ENCODE peak calls at places on chromosomes 12 and 14, in four cellular contexts. K is MM.1S, W is heart left ventricle, J is left ventricle myocardium inferior. G is an unnamed sample. For H3K4me1, the result is how much of the 10 kb centered on the place peaks cover.

GRCh38 chr14:34931206-34931605 is 51.6 kb upstream of the SRP54 start:
- DNase-seq in K (no peak), J (no peak), W (no peak), G (no peak)

GRCh38 chr12:128420163-128420562 is 153.2 kb downstream of the TMEM132C start:
- DNase-seq in K (no peak), W (no peak), J (no peak), G (no peak)

GRCh38 chr12:55874465-55874864 is 31.7 kb upstream of the MMP19 start:
- DNase-seq in K (no peak), J (no peak), W (no peak), G (no peak)

GRCh38 chr14:72568296-72568992 is 325.5 kb downstream of the DPF3 start:
- DNase-seq in K (no peak), W (no peak), J (no peak), G (no peak)

GRCh38 chr14:104554088-104554607 is 25.4 kb upstream of the C14orf180 start:
- DNase-seq in K (no peak), J (peak), W (peak), G (peak)

GRCh38 chr12:70571029-70571428 is 66.2 kb downstream of the PTPRB start:
- DNase-seq in W (no peak), K (no peak), J (no peak), G (no peak)

GRCh38 chr12:106309671-106310313 is 7.3 kb downstream of the TCP11L2 start:
- DNase-seq in J (no peak), W (no peak), K (peak), G (no peak)

GRCh38 chr12:126667340-126667739 is 1599.6 kb upstream of the TMEM132C start:
- DNase-seq in J (no peak), K (no peak), W (no peak), G (no peak)

GRCh38 chr12:76720068-76720467 is 43.8 kb upstream of the ZDHHC17 start:
- DNase-seq in J (no peak), K (no peak), W (no peak), G (no peak)

GRCh38 chr14:70987042-70987441 is 79.8 kb downstream of the PCNX1 start:
- DNase-seq in K (no peak), J (no peak), W (no peak), G (no peak)

GRCh38 chr14:23433457-23433856 is 2.0 kb downstream of the MYH7 start:
- DNase-seq in K (no peak), W (no peak), J (no peak), G (no peak)

GRCh38 chr14:83006071-83006670 is 1472.5 kb upstream of the SEL1L start:
- DNase-seq in K (no peak), W (no peak), J (no peak), G (no peak)

GRCh38 chr12:72723732-72724131 is 451.6 kb downstream of the TRHDE start:
- DNase-seq in J (no peak), W (no peak), K (no peak), G (no peak)

GRCh38 chr14:23525611-23526010 is 26.0 kb downstream of the ZFHX2 start:
- DNase-seq in J (no peak), W (no peak), K (no peak), G (no peak)

GRCh38 chr12:76864791-76865400 is 13.9 kb downstream of the CSRP2 start:
- DNase-seq in K (peak), W (no peak), J (no peak), G (no peak)

GRCh38 chr12:122870867-122871664 is 24.9 kb downstream of the VPS37B start:
- DNase-seq in W (peak), K (no peak), J (no peak), G (peak)

GRCh38 chr12:91406920-91407341 is 224.3 kb upstream of the DCN start:
- DNase-seq in K (no peak), W (no peak), J (no peak), G (no peak)

GRCh38 chr12:71594214-71594948 is 69.3 kb downstream of the ZFC3H1 start:
- DNase-seq in W (no peak), J (no peak), K (no peak), G (no peak)

GRCh38 chr12:66813137-66813867 is 134.4 kb upstream of the GRIP1 start:
- DNase-seq in W (no peak), K (peak), J (no peak), G (no peak)

GRCh38 chr12:10030446-10030845 is at the start of gene CLEC9A:
- DNase-seq in W (no peak), K (no peak), J (no peak), G (no peak)

GRCh38 chr12:4874671-4875070 is 35.0 kb upstream of the KCNA1 start:
- DNase-seq in W (no peak), J (no peak), K (no peak), G (no peak)

GRCh38 chr12:41963398-41963797 is 181.3 kb downstream of the GXYLT1 start:
- DNase-seq in J (no peak), K (no peak), W (no peak), G (no peak)

DNA sequence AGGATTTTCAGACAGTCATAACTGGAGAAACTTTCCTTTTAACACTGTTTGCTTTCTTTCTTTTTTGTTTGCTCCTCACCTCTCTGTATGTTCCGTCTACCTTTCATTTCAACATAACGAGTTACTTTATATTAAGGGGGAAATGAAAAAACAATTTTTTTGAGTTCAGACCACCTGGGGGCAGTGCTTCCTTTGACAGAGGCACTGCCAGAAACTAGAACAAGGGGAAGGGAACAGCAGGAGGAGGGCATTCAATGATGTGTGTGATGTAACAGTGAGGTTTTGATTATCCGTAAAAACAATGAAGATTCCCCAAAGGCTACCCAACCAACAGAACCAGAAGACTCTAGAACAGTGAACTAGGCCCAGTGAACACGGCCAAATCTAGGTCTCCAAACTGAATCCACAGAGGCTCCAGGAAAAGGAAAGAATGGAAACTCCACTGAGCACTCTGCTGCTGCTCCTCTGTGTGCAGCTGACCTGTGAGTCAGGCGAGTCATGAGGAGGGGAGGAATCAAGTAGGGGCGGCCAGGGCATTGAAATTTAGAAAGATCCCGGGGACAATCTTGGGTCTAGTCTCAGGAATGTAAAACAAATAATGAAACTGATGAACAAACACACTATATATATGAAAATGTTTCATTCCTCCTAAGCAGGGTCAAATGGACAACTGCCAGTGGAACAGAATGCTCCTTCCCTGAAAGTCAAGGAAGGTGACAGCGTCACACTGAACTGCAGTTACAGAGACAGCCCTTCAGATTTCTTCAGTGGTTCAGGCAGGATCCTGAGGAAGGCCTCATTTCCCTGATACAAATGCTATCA is 323.5 kb downstream of the DAD1 start:
- DNase-seq in W (no peak), K (no peak), J (no peak), G (no peak)
- TF ChIP-seq CTCF in W (peak), K (no peak), J (no peak), G (no peak)

GRCh38 chr12:111427417-111428074 is 21.8 kb downstream of the SH2B3 start:
- DNase-seq in K (no peak), W (no peak), J (no peak), G (no peak)

GRCh38 chr12:111424793-111425251 is 19.1 kb downstream of the SH2B3 start:
- DNase-seq in K (no peak), W (no peak), J (no peak), G (no peak)

GRCh38 chr12:111425655-111426054 is 19.9 kb downstream of the SH2B3 start:
- DNase-seq in W (no peak), J (no peak), K (no peak), G (no peak)

GRCh38 chr12:111428081-111428727 is 22.5 kb downstream of the SH2B3 start:
- DNase-seq in W (no peak), J (no peak), K (no peak), G (no peak)

GRCh38 chr12:111426341-111427185 is 20.8 kb downstream of the SH2B3 start:
- DNase-seq in W (no peak), J (no peak), K (no peak), G (no peak)
- H3K4me1 ChIP-seq in W (half or more), J (half or more), K (under half), G (half or more)

DNA sequence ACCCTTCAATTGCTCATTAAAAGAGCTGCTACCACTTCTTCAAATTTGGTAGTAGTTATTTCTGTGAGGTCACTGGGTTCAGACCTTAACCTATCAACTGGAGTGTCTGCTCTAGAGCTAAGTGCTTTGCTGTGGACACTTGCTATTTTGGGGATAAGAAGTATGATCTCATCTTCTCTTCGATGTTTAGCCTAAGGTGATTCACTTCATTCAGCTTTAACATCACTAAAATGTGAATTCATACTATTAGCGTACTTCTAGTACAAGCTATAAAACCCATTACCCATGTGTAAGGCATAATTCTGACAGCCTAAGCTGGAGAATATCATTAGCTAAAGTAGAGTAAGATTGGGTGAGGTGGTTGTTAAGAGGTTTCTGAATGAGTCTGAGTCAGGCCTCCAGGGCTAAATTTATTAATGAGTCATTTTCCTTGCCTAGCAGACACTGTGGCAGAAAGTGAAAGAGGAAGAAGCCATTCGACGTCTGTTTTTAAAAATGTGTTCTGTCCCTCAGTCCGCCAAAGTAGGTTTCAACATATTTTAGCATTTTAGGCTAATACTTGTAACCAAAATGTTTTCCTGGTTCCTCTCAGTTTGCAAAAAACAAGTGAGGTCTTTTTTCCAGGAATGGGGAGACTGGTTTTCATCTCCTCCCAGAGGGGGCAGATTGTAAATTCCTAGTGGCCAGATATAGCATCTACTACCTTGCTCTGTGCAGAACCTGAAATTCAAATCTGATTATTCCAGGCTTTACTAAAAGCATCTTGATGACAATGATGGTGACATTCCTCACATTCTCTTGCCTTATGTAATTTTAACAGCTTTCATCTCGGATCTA is 103.6 kb downstream of the SSPN start:
- DNase-seq in W (no peak), J (no peak), K (peak), G (no peak)
- TF ChIP-seq CTCF in W (peak), J (peak), K (peak), G (peak)

GRCh38 chr12:124451637-124452243 is 115.7 kb downstream of the NCOR2 start:
- DNase-seq in W (peak), J (no peak), K (no peak), G (no peak)

GRCh38 chr12:124454352-124454725 is 113.1 kb downstream of the NCOR2 start:
- DNase-seq in W (no peak), K (no peak), J (no peak), G (no peak)

GRCh38 chr12:124451016-124451415 is 116.4 kb downstream of the NCOR2 start:
- DNase-seq in K (no peak), W (no peak), J (no peak), G (no peak)

GRCh38 chr12:124453419-124454351 is 113.7 kb downstream of the NCOR2 start:
- DNase-seq in J (peak), K (peak), W (peak), G (peak)

GRCh38 chr12:124452576-124453391 is 114.6 kb downstream of the NCOR2 start:
- DNase-seq in K (no peak), J (no peak), W (no peak), G (no peak)
- H3K4me1 ChIP-seq in K (under half), J (half or more), W (under half), G (half or more)

DNA sequence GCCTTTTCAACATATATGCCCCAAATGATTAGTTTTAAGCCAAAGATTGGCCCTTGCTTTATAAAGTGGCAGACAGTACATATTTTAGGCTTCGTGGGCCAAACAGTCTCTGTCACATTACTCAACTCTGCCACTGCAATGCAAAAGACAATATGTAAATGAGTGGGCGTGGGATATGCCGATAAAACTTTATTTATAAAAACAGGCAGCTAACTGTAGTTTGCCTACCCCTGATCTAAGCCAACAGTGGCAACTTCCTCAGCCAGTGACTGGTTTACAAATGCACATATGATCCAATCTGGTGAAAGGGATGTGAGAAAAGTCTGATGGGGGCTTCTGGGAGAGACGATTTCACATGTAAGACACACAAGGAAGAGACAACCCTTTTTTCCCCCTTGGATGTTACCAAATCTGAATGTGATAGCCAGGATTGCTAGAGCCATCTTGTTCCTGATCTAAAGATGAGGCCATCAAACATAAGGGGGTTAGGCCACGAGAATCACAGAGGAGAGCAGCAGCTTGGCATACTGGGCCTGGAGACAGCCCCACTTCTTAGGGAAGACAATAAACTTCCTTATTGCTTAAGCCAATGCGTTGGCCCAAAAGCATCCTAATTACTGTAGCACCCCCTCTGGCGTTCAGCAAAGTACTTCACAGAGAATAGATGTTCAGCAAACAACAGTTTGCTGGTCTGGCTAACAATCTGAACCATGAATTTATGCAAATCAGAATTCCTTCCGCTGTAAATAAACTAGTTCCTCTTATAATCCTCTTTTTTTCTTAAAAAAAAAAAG is 75.2 kb upstream of the TMCC3 start:
- DNase-seq in J (no peak), W (no peak), K (no peak), G (no peak)
- TF ChIP-seq CTCF in J (peak), W (peak), K (peak), G (peak)

GRCh38 chr12:116376354-116377193 is 99.1 kb upstream of the MED13L start:
- DNase-seq in J (no peak), W (no peak), K (no peak), G (no peak)

GRCh38 chr12:116377194-116377735 is 99.8 kb upstream of the MED13L start:
- DNase-seq in J (no peak), W (no peak), K (no peak), G (no peak)

GRCh38 chr12:116373610-116374606 is 96.4 kb upstream of the MED13L start:
- DNase-seq in J (no peak), K (no peak), W (no peak), G (no peak)

GRCh38 chr12:116372815-116373214 is 95.3 kb upstream of the MED13L start:
- DNase-seq in K (no peak), W (no peak), J (no peak), G (no peak)

GRCh38 chr12:116375278-116375842 is 97.9 kb upstream of the MED13L start:
- DNase-seq in K (no peak), W (no peak), J (no peak), G (no peak)
- H3K4me1 ChIP-seq in K (under half), W (under half), J (under half), G (under half)